ENCODE peak calls at places on chromosomes 5 and 9, in four cellular contexts. F is HepG2, X is HEK293T, E is K562. Y is an unnamed sample.

GRCh38 chr9:89919171-89919681 is 314.4 kb downstream of the GADD45G start:
- DNase-seq in F (peak; percentile 6), X (no peak), E (peak; percentile 7), Y (peak; percentile 12)

GRCh38 chr9:136228107-136228875 is 17.3 kb downstream of the QSOX2 start:
- DNase-seq in F (peak; percentile 13), X (no peak), E (peak; percentile 23), Y (no peak)

GRCh38 chr5:65811004-65811403 is 89.0 kb downstream of the NLN start:
- DNase-seq in F (no peak), X (no peak), E (no peak), Y (no peak)

GRCh38 chr9:132333556-132333955 is 21.2 kb downstream of the SETX start:
- DNase-seq in F (no peak), X (no peak), E (no peak), Y (no peak)

GRCh38 chr9:134960701-134961181 is 43.0 kb upstream of the FCN1 start:
- DNase-seq in F (no peak), X (no peak), E (no peak), Y (no peak)

GRCh38 chr9:85900504-85901201 is 40.3 kb upstream of the NAA35 start:
- DNase-seq in F (no peak), X (peak; percentile 48), E (peak; percentile 55), Y (no peak)

GRCh38 chr5:113039229-113039628 is 62.6 kb downstream of the DCP2 start:
- DNase-seq in F (no peak), X (no peak), E (no peak), Y (no peak)

GRCh38 chr5:73363911-73364730 is 84.5 kb downstream of the FOXD1 start:
- DNase-seq in F (no peak), X (no peak), E (no peak), Y (no peak)

GRCh38 chr5:71680510-71680909 is 38.6 kb upstream of the CARTPT start:
- DNase-seq in F (no peak), X (no peak), E (no peak), Y (no peak)

GRCh38 chr9:129801504-129801903 is 1.5 kb upstream of the TOR1B start:
- DNase-seq in F (no peak), X (no peak), E (no peak), Y (no peak)

GRCh38 chr5:14745188-14745563 is 80.7 kb downstream of the OTULIN start:
- DNase-seq in F (no peak), X (no peak), E (no peak), Y (no peak)

GRCh38 chr5:125655156-125655555 is 768.1 kb upstream of the GRAMD2B start:
- DNase-seq in F (no peak), X (no peak), E (no peak), Y (no peak)

GRCh38 chr9:7782390-7783120 is 17.0 kb downstream of the DMAC1 start:
- DNase-seq in F (no peak), X (no peak), E (no peak), Y (no peak)

GRCh38 chr9:70120834-70121510 is 77.3 kb downstream of the MAMDC2 start:
- DNase-seq in F (no peak), X (no peak), E (no peak), Y (no peak)

GRCh38 chr9:136722969-136723356 is 10.6 kb downstream of the DIPK1B start:
- DNase-seq in F (no peak), X (no peak), E (no peak), Y (no peak)

GRCh38 chr5:67156976-67157583 is 39.5 kb downstream of the CD180 start:
- DNase-seq in F (peak; percentile 22), X (peak; percentile 46), E (peak; percentile 43), Y (no peak)

GRCh38 chr5:159902444-159903121 is 13.7 kb upstream of the ADRA1B start:
- DNase-seq in F (no peak), X (no peak), E (no peak), Y (no peak)

GRCh38 chr9:112433715-112434392 is 52.8 kb upstream of the KIAA1958 start:
- DNase-seq in F (no peak), X (no peak), E (no peak), Y (no peak)

GRCh38 chr9:77899679-77900354 is 131.8 kb downstream of the GNAQ start:
- DNase-seq in F (no peak), X (no peak), E (no peak), Y (no peak)

GRCh38 chr5:123359866-123360569 is 63.2 kb downstream of the CEP120 start:
- DNase-seq in F (no peak), X (no peak), E (no peak), Y (no peak)

GRCh38 chr9:135156525-135157510 is 69.3 kb downstream of the OLFM1 start:
- DNase-seq in F (peak; percentile 15), X (peak; percentile 76), E (peak; percentile 67), Y (no peak)

GRCh38 chr9:88198346-88198807 is 60.1 kb upstream of the SPATA31C2 start:
- DNase-seq in F (no peak), X (no peak), E (no peak), Y (no peak)

GRCh38 chr9:97528529-97529230 is 27.2 kb downstream of the TMOD1 start:
- DNase-seq in F (no peak), X (no peak), E (no peak), Y (no peak)

GRCh38 chr5:151257731-151258715 is 5.0 kb downstream of the GM2A start:
- DNase-seq in F (no peak), X (no peak), E (no peak), Y (peak; percentile 66)

GRCh38 chr9:126956929-126957686 is 42.5 kb downstream of the RALGPS1 start:
- DNase-seq in F (no peak), X (no peak), E (peak; percentile 22), Y (no peak)

GRCh38 chr9:124611106-124611505 is 103.9 kb upstream of the NR5A1 start:
- DNase-seq in F (no peak), X (no peak), E (no peak), Y (no peak)

GRCh38 chr9:127867356-127868277 is 9.9 kb downstream of the AK1 start:
- DNase-seq in F (no peak), X (no peak), E (no peak), Y (no peak)

GRCh38 chr5:172414618-172415599 is 39.4 kb downstream of the SH3PXD2B start:
- DNase-seq in F (peak; percentile 94), X (no peak), E (no peak), Y (no peak)

GRCh38 chr5:54644226-54644625 is 126.7 kb downstream of the SNX18 start:
- DNase-seq in F (no peak), X (no peak), E (no peak), Y (no peak)

GRCh38 chr5:179964015-179964414 is 56.3 kb upstream of the TBC1D9B start:
- DNase-seq in F (no peak), X (no peak), E (no peak), Y (no peak)

GRCh38 chr5:169173372-169173771 is 127.6 kb downstream of the SLIT3 start:
- DNase-seq in F (no peak), X (no peak), E (no peak), Y (no peak)

GRCh38 chr5:57825026-57825683 is 342.5 kb upstream of the ACTBL2 start:
- DNase-seq in F (no peak), X (peak; percentile 7), E (no peak), Y (no peak)

GRCh38 chr9:96555567-96556386 is 63.9 kb downstream of the CDC14B start:
- DNase-seq in F (no peak), X (no peak), E (no peak), Y (no peak)

GRCh38 chr5:6404129-6404528 is 25.8 kb upstream of the MED10 start:
- DNase-seq in F (no peak), X (no peak), E (no peak), Y (peak; percentile 8)

GRCh38 chr5:77709340-77709739 is 66.8 kb downstream of the TBCA start:
- DNase-seq in F (no peak), X (no peak), E (no peak), Y (no peak)

GRCh38 chr5:154755361-154756202 is at the start of gene LARP1:
- DNase-seq in F (no peak), X (no peak), E (peak; percentile 71), Y (no peak)

GRCh38 chr5:180596115-180596667 is 4.9 kb upstream of the SCGB3A1 start:
- DNase-seq in F (no peak), X (peak; percentile 6), E (no peak), Y (no peak)

GRCh38 chr5:144460608-144461007 is 289.9 kb downstream of the KCTD16 start:
- DNase-seq in F (no peak), X (no peak), E (no peak), Y (no peak)
- TF ChIP-seq FOXK2 in F (no peak), X (no peak), E (no peak), Y (no peak)

DNA sequence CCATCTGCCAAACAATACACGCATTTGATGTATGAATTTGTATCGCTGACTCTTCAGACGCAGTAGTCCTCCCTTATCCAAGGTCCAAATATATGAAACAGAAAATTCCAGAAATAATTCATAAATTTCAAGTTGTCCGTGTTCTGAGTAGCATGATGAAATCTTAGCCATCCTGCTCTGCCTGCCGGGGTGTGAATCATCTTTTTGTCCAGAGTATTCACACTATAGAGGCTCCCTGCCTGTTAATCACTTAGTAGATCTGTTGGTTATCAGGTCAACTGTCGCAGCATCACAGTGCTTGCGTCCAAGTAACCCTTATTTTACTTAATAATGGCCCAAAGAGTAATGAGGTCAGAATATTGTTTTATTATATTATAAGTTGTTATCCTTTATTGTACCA is 268.1 kb downstream of the DOCK8 start:
- DNase-seq in F (no peak), X (no peak), E (no peak), Y (no peak)
- TF ChIP-seq FOXK2 in F (no peak), X (no peak), E (no peak), Y (no peak)

DNA sequence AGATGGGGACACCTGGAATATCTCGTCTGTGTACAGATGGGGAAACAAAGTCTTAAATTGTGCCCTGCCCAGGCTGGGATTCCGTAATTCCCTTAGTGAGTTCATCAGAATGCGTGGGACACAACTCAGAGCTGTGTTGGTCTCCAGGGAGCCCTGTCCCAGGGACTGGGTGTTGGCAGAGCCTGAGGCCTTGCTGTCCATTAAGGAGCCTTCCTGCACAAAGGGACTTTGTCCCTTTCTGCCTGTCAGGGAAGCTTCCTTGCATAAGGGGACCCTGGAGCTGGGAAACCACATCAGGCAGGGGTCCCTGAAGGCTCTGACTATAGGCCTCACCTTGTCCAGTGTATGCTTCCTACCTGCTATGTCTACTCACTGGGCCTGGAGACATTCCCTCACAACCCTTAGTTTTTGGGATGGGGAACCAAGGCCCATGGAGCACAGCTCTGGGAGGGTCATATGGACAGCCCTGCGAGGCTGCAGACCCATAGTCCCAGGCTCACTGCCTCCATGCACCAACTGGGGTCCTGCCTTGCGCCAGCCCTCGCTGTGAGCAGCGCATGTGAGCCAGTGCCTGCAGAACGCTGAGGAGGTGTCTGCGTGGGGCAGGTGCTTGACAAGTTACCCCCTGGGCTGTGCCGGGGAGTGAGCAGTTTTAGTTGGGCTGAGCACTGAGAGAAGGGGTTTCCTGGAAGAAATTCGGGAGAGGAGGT is 1.6 kb downstream of the CARD19 start:
- DNase-seq in F (no peak), X (no peak), E (no peak), Y (no peak)
- TF ChIP-seq FOXK2 in F (no peak), X (no peak), E (no peak), Y (no peak)

GRCh38 chr9:113943112-113944009 is 67.3 kb downstream of the ZNF618 start:
- DNase-seq in F (no peak), X (no peak), E (no peak), Y (no peak)

GRCh38 chr9:113941056-113941455 is 64.9 kb downstream of the ZNF618 start:
- DNase-seq in F (no peak), X (no peak), E (no peak), Y (no peak)

GRCh38 chr9:113934826-113935676 is 58.9 kb downstream of the ZNF618 start:
- DNase-seq in F (no peak), X (no peak), E (no peak), Y (no peak)

GRCh38 chr9:113935677-113936380 is 59.7 kb downstream of the ZNF618 start:
- DNase-seq in F (no peak), X (no peak), E (no peak), Y (no peak)

GRCh38 chr9:113940077-113940476 is 64.0 kb downstream of the ZNF618 start:
- DNase-seq in F (no peak), X (no peak), E (no peak), Y (no peak)
- TF ChIP-seq FOXK2 in F (no peak), X (no peak), E (no peak), Y (no peak)